ENCODE peak calls at places on chromosomes 13 and 19, in seven cellular contexts. Z is WTC11; R is esophagus muscularis mucosa; B is epithelial cell of esophagus; Q is SW 1271; S is stimulated activated CD4-positive, alpha-beta T cell treated with anti-CD3 and anti-CD28 coated beads, Interleukin-1b, Interleukin-23, amount 100 ng/mL, for 4 hours; N is non-pigmented ciliary epithelial cell. C is an unnamed sample.

GRCh38 chr13:39765801-39766463 is 110.5 kb downstream of the COG6 start:
- DNase-seq in Z (peak; percentile 42), R (no peak), B (peak; percentile 66), Q (no peak), S (no peak), N (no peak), C (peak; percentile 25)

GRCh38 chr13:99717959-99718674 is 216.8 kb downstream of the TM9SF2 start:
- DNase-seq in Z (no peak), R (no peak), B (no peak), Q (no peak), S (no peak), N (no peak), C (no peak)

GRCh38 chr13:92175330-92175729 is 776.9 kb downstream of the GPC5 start:
- DNase-seq in Z (peak; percentile 17), R (no peak), B (peak; percentile 10), Q (peak; percentile 71), S (no peak), N (peak; percentile 45), C (no peak)

GRCh38 chr13:101757446-101758039 is 305.1 kb downstream of the ITGBL1 start:
- DNase-seq in Z (no peak), R (no peak), B (peak; percentile 60), Q (peak; percentile 72), S (no peak), N (no peak), C (no peak)

GRCh38 chr19:40585677-40586422 is 9.2 kb downstream of the SHKBP1 start:
- DNase-seq in Z (no peak), R (no peak), B (peak; percentile 90), Q (peak; percentile 73), S (no peak), N (no peak), C (no peak)

GRCh38 chr19:30338878-30339623 is 33.1 kb upstream of the ZNF536 start:
- DNase-seq in Z (no peak), R (no peak), B (no peak), Q (no peak), S (no peak), N (no peak), C (no peak)

GRCh38 chr19:17107546-17108452 is 32.2 kb downstream of the MYO9B start:
- DNase-seq in Z (no peak), R (no peak), B (peak; percentile 100), Q (peak; percentile 91), S (no peak), N (peak; percentile 89), C (peak; percentile 32)

GRCh38 chr19:3580156-3580955 is 4.9 kb upstream of the GIPC3 start:
- DNase-seq in Z (no peak), R (no peak), B (peak; percentile 20), Q (no peak), S (no peak), N (peak; percentile 83), C (peak; percentile 18)

GRCh38 chr19:30228113-30228725 is 144.0 kb upstream of the ZNF536 start:
- DNase-seq in Z (peak; percentile 31), R (no peak), B (no peak), Q (no peak), S (no peak), N (no peak), C (no peak)

GRCh38 chr19:57583104-57583520 is 833 bp upstream of the ZIK1 start:
- DNase-seq in Z (no peak), R (no peak), B (no peak), Q (no peak), S (no peak), N (no peak), C (no peak)

GRCh38 chr13:110305001-110305400 is 2.0 kb downstream of the COL4A1 start:
- DNase-seq in Z (no peak), R (no peak), B (no peak), Q (no peak), S (no peak), N (no peak), C (no peak)

GRCh38 chr19:15213715-15214381 is 13.1 kb upstream of the NOTCH3 start:
- DNase-seq in Z (peak; percentile 25), R (no peak), B (no peak), Q (no peak), S (no peak), N (no peak), C (no peak)

GRCh38 chr13:80312967-80313366 is 28.0 kb downstream of the SPRY2 start:
- DNase-seq in Z (no peak), R (no peak), B (no peak), Q (no peak), S (no peak), N (no peak), C (no peak)

GRCh38 chr19:2372076-2372612 is 12.1 kb downstream of the TMPRSS9 start:
- DNase-seq in Z (no peak), R (no peak), B (no peak), Q (no peak), S (no peak), N (no peak), C (no peak)

GRCh38 chr13:42155251-42155650 is 106.8 kb downstream of the DGKH start:
- DNase-seq in Z (no peak), R (no peak), B (no peak), Q (no peak), S (no peak), N (no peak), C (no peak)

GRCh38 chr19:3982701-3983541 is 2.3 kb downstream of the EEF2 start:
- DNase-seq in Z (no peak), R (no peak), B (peak; percentile 82), Q (no peak), S (no peak), N (no peak), C (no peak)

GRCh38 chr13:52405767-52406494 is at the start of gene THSD1:
- DNase-seq in Z (peak; percentile 54), R (no peak), B (peak; percentile 52), Q (peak; percentile 11), S (no peak), N (no peak), C (no peak)

GRCh38 chr13:109389892-109390345 is 396.5 kb downstream of the IRS2 start:
- DNase-seq in Z (no peak), R (no peak), B (peak; percentile 33), Q (no peak), S (no peak), N (no peak), C (no peak)

GRCh38 chr19:495440-496332 is 600 bp upstream of the MADCAM1 start:
- DNase-seq in Z (peak; percentile 82), R (no peak), B (no peak), Q (no peak), S (peak; percentile 35), N (no peak), C (no peak)

GRCh38 chr13:34833562-34834182 is 108.4 kb upstream of the NBEA start:
- DNase-seq in Z (peak; percentile 51), R (no peak), B (peak; percentile 58), Q (no peak), S (no peak), N (no peak), C (no peak)

GRCh38 chr13:75704942-75705320 is 68.8 kb downstream of the LMO7 start:
- DNase-seq in Z (peak; percentile 28), R (no peak), B (peak; percentile 96), Q (no peak), S (no peak), N (no peak), C (no peak)

GRCh38 chr13:51971520-51972426 is 39.5 kb downstream of the ATP7B start:
- DNase-seq in Z (no peak), R (peak; percentile 79), B (no peak), Q (no peak), S (no peak), N (no peak), C (no peak)

GRCh38 chr13:97221989-97222700 is at the start of gene MBNL2:
- DNase-seq in Z (peak; percentile 63), R (peak; percentile 98), B (peak; percentile 97), Q (peak; percentile 96), S (peak; percentile 63), N (peak; percentile 89), C (peak; percentile 87)

GRCh38 chr13:27968316-27969072 is 621 bp downstream of the CDX2 start:
- DNase-seq in Z (peak; percentile 62), R (no peak), B (no peak), Q (no peak), S (no peak), N (no peak), C (no peak)

GRCh38 chr19:23328211-23328610 is 67.1 kb downstream of the ZNF91 start:
- DNase-seq in Z (no peak), R (peak; percentile 7), B (no peak), Q (no peak), S (no peak), N (no peak), C (no peak)